ENCODE peak calls at places on chromosome 3, in eight cellular contexts. One of them, this sample, is unnamed.
A peak's percentile ranks its signal among the peaks of the same experiment; 100 is the strongest.

GRCh38 chr3:126696701-126697267 is 7.3 kb upstream of the CHCHD6 start:
- DNase-seq in Panc1: no peak
- DNase-seq in neural crest cell: no peak
- DNase-seq in heart left ventricle: no peak
- DNase-seq in GM12865: no peak
- DNase-seq in MM.1S: no peak
- DNase-seq in uterus: no peak
- DNase-seq in AG04449: no peak
- DNase-seq in this sample: no peak

GRCh38 chr3:24493951-24494615 is 567 bp downstream of the THRB start:
- DNase-seq in uterus: peak; percentile 63
- DNase-seq in GM12865: no peak
- DNase-seq in neural crest cell: peak; percentile 16
- DNase-seq in Panc1: no peak
- DNase-seq in MM.1S: no peak
- DNase-seq in heart left ventricle: peak; percentile 73
- DNase-seq in AG04449: no peak
- DNase-seq in this sample: no peak

GRCh38 chr3:195847061-195847950 is 35.6 kb upstream of the MUC4 start:
- DNase-seq in neural crest cell: no peak
- DNase-seq in heart left ventricle: no peak
- DNase-seq in MM.1S: no peak
- DNase-seq in GM12865: no peak
- DNase-seq in AG04449: no peak
- DNase-seq in Panc1: no peak
- DNase-seq in uterus: no peak
- DNase-seq in this sample: no peak

GRCh38 chr3:187733371-187733770 is 11.9 kb downstream of the BCL6 start:
- DNase-seq in GM12865: no peak
- DNase-seq in uterus: no peak
- DNase-seq in Panc1: no peak
- DNase-seq in AG04449: no peak
- DNase-seq in heart left ventricle: no peak
- DNase-seq in neural crest cell: no peak
- DNase-seq in MM.1S: no peak
- DNase-seq in this sample: no peak

GRCh38 chr3:42980909-42981308 is 1.8 kb downstream of the GASK1A start:
- DNase-seq in heart left ventricle: no peak
- DNase-seq in Panc1: no peak
- DNase-seq in AG04449: no peak
- DNase-seq in uterus: peak; percentile 29
- DNase-seq in MM.1S: no peak
- DNase-seq in neural crest cell: no peak
- DNase-seq in GM12865: no peak
- DNase-seq in this sample: no peak

GRCh38 chr3:155102329-155102728 is 22.2 kb downstream of the MME start:
- DNase-seq in uterus: no peak
- DNase-seq in MM.1S: no peak
- DNase-seq in GM12865: no peak
- DNase-seq in AG04449: no peak
- DNase-seq in heart left ventricle: no peak
- DNase-seq in neural crest cell: no peak
- DNase-seq in Panc1: no peak
- DNase-seq in this sample: no peak

GRCh38 chr3:187044871-187045552 is 94.3 kb downstream of the RPL39L start:
- DNase-seq in uterus: no peak
- DNase-seq in Panc1: no peak
- DNase-seq in AG04449: no peak
- DNase-seq in heart left ventricle: peak; percentile 63
- DNase-seq in GM12865: no peak
- DNase-seq in neural crest cell: no peak
- DNase-seq in MM.1S: no peak
- DNase-seq in this sample: no peak

GRCh38 chr3:138348107-138348949 is at the start of gene MRAS:
- DNase-seq in MM.1S: peak; percentile 29
- DNase-seq in Panc1: no peak
- DNase-seq in uterus: peak; percentile 79
- DNase-seq in AG04449: no peak
- DNase-seq in heart left ventricle: peak; percentile 82
- DNase-seq in GM12865: no peak
- DNase-seq in neural crest cell: peak; percentile 63
- DNase-seq in this sample: peak; percentile 60

GRCh38 chr3:24682141-24682547 is 187.5 kb upstream of the THRB start:
- DNase-seq in MM.1S: no peak
- DNase-seq in GM12865: no peak
- DNase-seq in AG04449: no peak
- DNase-seq in heart left ventricle: no peak
- DNase-seq in Panc1: no peak
- DNase-seq in uterus: no peak
- DNase-seq in neural crest cell: no peak
- DNase-seq in this sample: no peak

GRCh38 chr3:30751610-30752299 is 142.7 kb downstream of the GADL1 start:
- DNase-seq in Panc1: no peak
- DNase-seq in uterus: peak; percentile 21
- DNase-seq in GM12865: peak; percentile 52
- DNase-seq in AG04449: no peak
- DNase-seq in MM.1S: peak; percentile 15
- DNase-seq in neural crest cell: peak; percentile 48
- DNase-seq in heart left ventricle: peak; percentile 18
- DNase-seq in this sample: peak; percentile 11

GRCh38 chr3:171525437-171525836 is 65.2 kb upstream of the TNIK start:
- DNase-seq in heart left ventricle: no peak
- DNase-seq in MM.1S: no peak
- DNase-seq in Panc1: no peak
- DNase-seq in AG04449: no peak
- DNase-seq in GM12865: no peak
- DNase-seq in uterus: no peak
- DNase-seq in neural crest cell: no peak
- DNase-seq in this sample: no peak

GRCh38 chr3:122682016-122682374 is 1.4 kb downstream of the PARP14 start:
- DNase-seq in AG04449: no peak
- DNase-seq in uterus: no peak
- DNase-seq in Panc1: no peak
- DNase-seq in neural crest cell: no peak
- DNase-seq in MM.1S: no peak
- DNase-seq in GM12865: no peak
- DNase-seq in heart left ventricle: no peak
- DNase-seq in this sample: no peak

GRCh38 chr3:111729087-111729846 is 129.8 kb upstream of the PHLDB2 start:
- DNase-seq in MM.1S: no peak
- DNase-seq in GM12865: no peak
- DNase-seq in neural crest cell: no peak
- DNase-seq in uterus: peak; percentile 32
- DNase-seq in heart left ventricle: peak; percentile 82
- DNase-seq in AG04449: peak; percentile 64
- DNase-seq in Panc1: no peak
- DNase-seq in this sample: no peak

GRCh38 chr3:186340211-186340610 is 21.8 kb downstream of the DGKG start:
- DNase-seq in heart left ventricle: no peak
- DNase-seq in AG04449: no peak
- DNase-seq in neural crest cell: no peak
- DNase-seq in GM12865: no peak
- DNase-seq in uterus: no peak
- DNase-seq in Panc1: no peak
- DNase-seq in MM.1S: no peak
- DNase-seq in this sample: no peak

GRCh38 chr3:78165876-78166275 is 1126.0 kb downstream of the ROBO2 start:
- DNase-seq in neural crest cell: no peak
- DNase-seq in heart left ventricle: no peak
- DNase-seq in uterus: no peak
- DNase-seq in MM.1S: no peak
- DNase-seq in AG04449: no peak
- DNase-seq in Panc1: no peak
- DNase-seq in GM12865: no peak
- DNase-seq in this sample: no peak
- TF ChIP-seq CTCF in neural crest cell: peak; percentile 33
- TF ChIP-seq CTCF in heart left ventricle: no peak
- TF ChIP-seq CTCF in uterus: no peak
- TF ChIP-seq CTCF in MM.1S: no peak
- TF ChIP-seq CTCF in AG04449: no peak
- TF ChIP-seq CTCF in Panc1: no peak
- TF ChIP-seq CTCF in GM12865: no peak
- TF ChIP-seq CTCF in this sample: no peak

DNA sequence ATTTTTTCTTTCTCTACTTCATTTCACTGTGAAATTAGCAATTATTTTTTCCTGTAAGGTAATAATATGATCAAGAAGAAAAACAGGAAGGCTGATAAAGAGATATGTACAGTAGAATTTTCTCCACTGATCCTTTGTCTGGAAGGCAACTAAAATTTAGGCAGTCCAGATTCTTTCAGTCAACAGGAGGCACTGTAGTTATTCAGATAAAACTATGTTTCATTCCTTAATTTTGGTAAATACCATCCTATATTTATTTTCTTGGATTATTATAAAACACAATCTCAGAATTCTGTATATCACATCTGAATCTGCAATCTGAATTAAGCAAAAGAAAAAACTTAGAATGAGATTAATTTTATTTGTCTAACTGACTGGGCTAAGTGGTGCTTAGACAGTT is 343.2 kb downstream of the LSAMP start:
- DNase-seq in AG04449: no peak
- DNase-seq in uterus: no peak
- DNase-seq in GM12865: no peak
- DNase-seq in neural crest cell: no peak
- DNase-seq in MM.1S: no peak
- DNase-seq in Panc1: no peak
- DNase-seq in heart left ventricle: no peak
- DNase-seq in this sample: no peak
- TF ChIP-seq CTCF in AG04449: no peak
- TF ChIP-seq CTCF in uterus: no peak
- TF ChIP-seq CTCF in GM12865: no peak
- TF ChIP-seq CTCF in neural crest cell: no peak
- TF ChIP-seq CTCF in MM.1S: no peak
- TF ChIP-seq CTCF in Panc1: no peak
- TF ChIP-seq CTCF in heart left ventricle: no peak
- TF ChIP-seq CTCF in this sample: no peak

DNA sequence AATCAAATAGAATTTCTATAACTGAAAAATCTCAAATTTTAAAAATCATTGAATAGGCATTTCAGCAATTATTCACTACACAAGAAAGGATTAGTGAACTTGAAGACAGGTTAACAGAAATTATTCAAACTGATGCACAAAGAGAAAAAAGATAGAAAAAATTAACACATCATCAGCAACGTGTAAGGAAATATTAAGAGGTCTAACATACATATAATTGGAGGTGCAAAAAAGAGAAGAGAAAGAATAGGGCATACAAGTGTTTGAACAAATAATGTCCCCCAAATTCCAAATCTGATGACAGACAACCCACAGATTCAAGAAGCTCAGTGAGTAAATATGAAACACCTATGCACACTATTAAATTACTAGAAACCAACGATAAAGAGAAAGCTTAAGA is 57.1 kb downstream of the FBXL2 start:
- DNase-seq in uterus: no peak
- DNase-seq in heart left ventricle: no peak
- DNase-seq in Panc1: no peak
- DNase-seq in GM12865: no peak
- DNase-seq in MM.1S: no peak
- DNase-seq in AG04449: no peak
- DNase-seq in neural crest cell: no peak
- DNase-seq in this sample: no peak
- TF ChIP-seq CTCF in uterus: no peak
- TF ChIP-seq CTCF in heart left ventricle: no peak
- TF ChIP-seq CTCF in Panc1: no peak
- TF ChIP-seq CTCF in GM12865: no peak
- TF ChIP-seq CTCF in MM.1S: no peak
- TF ChIP-seq CTCF in AG04449: no peak
- TF ChIP-seq CTCF in neural crest cell: no peak
- TF ChIP-seq CTCF in this sample: no peak

GRCh38 chr3:45654344-45654934 is 34.8 kb upstream of the SACM1L start:
- DNase-seq in neural crest cell: no peak
- DNase-seq in AG04449: no peak
- DNase-seq in heart left ventricle: no peak
- DNase-seq in Panc1: no peak
- DNase-seq in GM12865: no peak
- DNase-seq in uterus: no peak
- DNase-seq in MM.1S: peak; percentile 57
- DNase-seq in this sample: no peak
- TF ChIP-seq CTCF in neural crest cell: no peak
- TF ChIP-seq CTCF in AG04449: no peak
- TF ChIP-seq CTCF in heart left ventricle: no peak
- TF ChIP-seq CTCF in Panc1: peak; percentile 14
- TF ChIP-seq CTCF in GM12865: no peak
- TF ChIP-seq CTCF in uterus: no peak
- TF ChIP-seq CTCF in MM.1S: peak; percentile 23
- TF ChIP-seq CTCF in this sample: no peak

GRCh38 chr3:156471431-156471830 is 83.5 kb downstream of the SSR3 start:
- DNase-seq in MM.1S: no peak
- DNase-seq in Panc1: no peak
- DNase-seq in AG04449: no peak
- DNase-seq in GM12865: no peak
- DNase-seq in uterus: no peak
- DNase-seq in heart left ventricle: no peak
- DNase-seq in neural crest cell: no peak
- DNase-seq in this sample: no peak

GRCh38 chr3:156477306-156477705 is 77.6 kb downstream of the SSR3 start:
- DNase-seq in AG04449: no peak
- DNase-seq in GM12865: no peak
- DNase-seq in uterus: no peak
- DNase-seq in Panc1: no peak
- DNase-seq in MM.1S: no peak
- DNase-seq in neural crest cell: no peak
- DNase-seq in heart left ventricle: no peak
- DNase-seq in this sample: no peak

GRCh38 chr3:156473341-156473740 is 81.6 kb downstream of the SSR3 start:
- DNase-seq in AG04449: no peak
- DNase-seq in MM.1S: no peak
- DNase-seq in Panc1: no peak
- DNase-seq in GM12865: no peak
- DNase-seq in uterus: no peak
- DNase-seq in heart left ventricle: no peak
- DNase-seq in neural crest cell: no peak
- DNase-seq in this sample: no peak

GRCh38 chr3:156472150-156472549 is 82.8 kb downstream of the SSR3 start:
- DNase-seq in AG04449: no peak
- DNase-seq in heart left ventricle: no peak
- DNase-seq in MM.1S: peak; percentile 46
- DNase-seq in neural crest cell: no peak
- DNase-seq in Panc1: no peak
- DNase-seq in uterus: no peak
- DNase-seq in GM12865: peak; percentile 14
- DNase-seq in this sample: no peak

GRCh38 chr3:156474560-156475389 is 80.1 kb downstream of the SSR3 start:
- DNase-seq in heart left ventricle: no peak
- DNase-seq in GM12865: peak; percentile 13
- DNase-seq in MM.1S: no peak
- DNase-seq in uterus: no peak
- DNase-seq in Panc1: no peak
- DNase-seq in neural crest cell: peak; percentile 38
- DNase-seq in AG04449: no peak
- DNase-seq in this sample: no peak
- TF ChIP-seq CTCF in heart left ventricle: peak; percentile 14
- TF ChIP-seq CTCF in GM12865: peak; percentile 48
- TF ChIP-seq CTCF in MM.1S: peak; percentile 57
- TF ChIP-seq CTCF in uterus: no peak
- TF ChIP-seq CTCF in Panc1: peak; percentile 66
- TF ChIP-seq CTCF in neural crest cell: peak; percentile 60
- TF ChIP-seq CTCF in AG04449: peak; percentile 14
- TF ChIP-seq CTCF in this sample: peak; percentile 45

GRCh38 chr3:12484198-12484982 is at the start of gene TSEN2:
- DNase-seq in uterus: peak; percentile 95
- DNase-seq in neural crest cell: peak; percentile 96
- DNase-seq in GM12865: peak; percentile 98
- DNase-seq in Panc1: peak; percentile 66
- DNase-seq in AG04449: no peak
- DNase-seq in MM.1S: peak; percentile 98
- DNase-seq in heart left ventricle: peak; percentile 92
- DNase-seq in this sample: peak; percentile 98
- TF ChIP-seq CTCF in uterus: peak; percentile 30
- TF ChIP-seq CTCF in neural crest cell: no peak
- TF ChIP-seq CTCF in GM12865: no peak
- TF ChIP-seq CTCF in Panc1: no peak
- TF ChIP-seq CTCF in AG04449: peak; percentile 39
- TF ChIP-seq CTCF in MM.1S: no peak
- TF ChIP-seq CTCF in heart left ventricle: peak; percentile 10
- TF ChIP-seq CTCF in this sample: peak; percentile 48